ENCODE peak calls at places on chromosomes 16 and 17, in four cellular contexts. H is heart right ventricle, B is right atrium auricular region, R is foreskin fibroblast. P is an unnamed sample.

GRCh38 chr17:39653662-39654331 is 11.4 kb upstream of the TCAP start:
- DNase-seq in H (peak; percentile 57), B (no peak), R (peak; percentile 58), P (peak; percentile 69)

GRCh38 chr16:15482068-15482747 is 47.8 kb downstream of the BMERB1 start:
- DNase-seq in H (peak; percentile 58), B (no peak), R (peak; percentile 96), P (no peak)

GRCh38 chr16:10741844-10742243 is 1.8 kb upstream of the NUBP1 start:
- DNase-seq in H (peak; percentile 82), B (no peak), R (peak; percentile 58), P (no peak)

GRCh38 chr17:73521376-73521775 is 122.9 kb downstream of the SDK2 start:
- DNase-seq in H (no peak), B (no peak), R (no peak), P (no peak)

GRCh38 chr17:7852919-7853692 is 1.8 kb upstream of the TMEM88 start:
- DNase-seq in H (no peak), B (no peak), R (no peak), P (peak; percentile 45)

GRCh38 chr17:17661134-17661533 is 20.1 kb upstream of the RAI1 start:
- DNase-seq in H (no peak), B (no peak), R (no peak), P (no peak)

GRCh38 chr16:56669005-56669839 is at the start of gene MT1H:
- DNase-seq in H (no peak), B (no peak), R (no peak), P (no peak)

GRCh38 chr16:85523602-85524364 is 89.3 kb upstream of the GSE1 start:
- DNase-seq in H (peak; percentile 59), B (no peak), R (peak; percentile 47), P (no peak)

GRCh38 chr16:27568077-27568476 is 18.1 kb downstream of the KATNIP start:
- DNase-seq in H (no peak), B (no peak), R (no peak), P (no peak)

GRCh38 chr17:44044092-44044491 is 22.4 kb downstream of the LSM12 start:
- DNase-seq in H (no peak), B (no peak), R (peak; percentile 87), P (no peak)

GRCh38 chr16:78523212-78523995 is 423.9 kb downstream of the WWOX start:
- DNase-seq in H (no peak), B (no peak), R (no peak), P (no peak)

GRCh38 chr16:23055481-23055880 is 93.8 kb downstream of the USP31 start:
- DNase-seq in H (no peak), B (no peak), R (no peak), P (no peak)

GRCh38 chr17:73158133-73158532 is 6.7 kb upstream of the SSTR2 start:
- DNase-seq in H (no peak), B (no peak), R (no peak), P (no peak)

GRCh38 chr16:77540656-77541055 is 105.8 kb upstream of the ADAMTS18 start:
- DNase-seq in H (no peak), B (no peak), R (no peak), P (no peak)

GRCh38 chr16:86354641-86355040 is 155.7 kb upstream of the FOXF1 start:
- DNase-seq in H (no peak), B (no peak), R (peak; percentile 26), P (no peak)

GRCh38 chr17:21282231-21282630 is 2.3 kb upstream of the MAP2K3 start:
- DNase-seq in H (no peak), B (no peak), R (peak; percentile 98), P (no peak)

GRCh38 chr17:35766903-35767510 is 6.3 kb downstream of the C17orf50 start:
- DNase-seq in H (peak; percentile 44), B (no peak), R (peak; percentile 80), P (no peak)

GRCh38 chr16:29117631-29118030 is 132.8 kb downstream of the LAT start:
- DNase-seq in H (no peak), B (no peak), R (no peak), P (no peak)

GRCh38 chr17:63335818-63336217 is 110.3 kb downstream of the CYB561 start:
- DNase-seq in H (no peak), B (no peak), R (no peak), P (no peak)

GRCh38 chr17:2709173-2709661 is 2.3 kb downstream of the CLUH start:
- DNase-seq in H (no peak), B (no peak), R (peak; percentile 29), P (no peak)

GRCh38 chr16:51565149-51565548 is 414.1 kb upstream of the SALL1 start:
- DNase-seq in H (no peak), B (no peak), R (no peak), P (no peak)

GRCh38 chr16:17404903-17405691 is 65.7 kb downstream of the XYLT1 start:
- DNase-seq in H (peak; percentile 46), B (peak; percentile 90), R (peak; percentile 93), P (peak; percentile 66)

DNA sequence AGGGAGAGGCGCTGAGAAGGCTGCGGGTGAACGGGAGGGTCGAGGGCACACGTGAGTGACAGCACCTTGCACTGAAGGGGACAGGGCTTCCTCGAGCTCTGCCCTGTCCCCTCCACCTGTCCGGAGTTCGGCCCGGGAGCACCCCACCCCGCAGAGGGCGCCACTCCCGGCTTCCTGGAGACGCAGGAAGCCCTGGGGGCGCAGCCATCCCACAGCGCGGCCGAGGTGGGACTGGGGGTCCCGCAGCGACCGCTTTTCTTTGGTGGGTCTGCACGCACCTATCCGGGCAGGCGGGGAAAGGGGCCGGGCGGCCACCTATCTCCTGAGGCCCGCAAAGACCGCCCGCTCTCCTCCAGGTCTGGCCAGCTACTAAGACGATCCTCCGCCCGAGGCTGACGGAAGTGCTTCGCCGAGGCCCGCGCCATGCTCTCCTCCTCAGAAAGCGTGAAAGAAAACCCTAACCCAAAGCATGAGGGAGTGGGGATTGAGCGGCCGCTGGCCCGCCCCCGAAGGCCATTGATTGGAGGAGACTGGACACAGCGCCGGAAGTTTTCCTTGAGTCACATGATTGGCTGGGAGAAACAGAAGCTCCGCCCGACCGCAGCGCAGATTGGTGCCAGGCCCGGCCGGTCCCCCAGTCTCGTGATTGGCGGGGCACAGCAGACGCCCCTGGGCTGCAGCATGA is 34.4 kb downstream of the DDX19A start:
- DNase-seq in H (peak; percentile 97), B (peak; percentile 99), R (peak; percentile 99), P (peak; percentile 94)
- TF ChIP-seq CTCF in H (peak; percentile 41), B (no peak), R (no peak), P (peak; percentile 29)

GRCh38 chr17:29100296-29100695 is 57.4 kb downstream of the PIPOX start:
- DNase-seq in H (no peak), B (no peak), R (no peak), P (no peak)

GRCh38 chr17:29102046-29102445 is 59.1 kb downstream of the PIPOX start:
- DNase-seq in H (no peak), B (no peak), R (no peak), P (no peak)

GRCh38 chr17:29107084-29107483 is 64.1 kb downstream of the PIPOX start:
- DNase-seq in H (no peak), B (no peak), R (no peak), P (peak; percentile 71)

GRCh38 chr17:29102741-29103181 is 59.8 kb downstream of the PIPOX start:
- DNase-seq in H (peak; percentile 34), B (no peak), R (peak; percentile 71), P (no peak)

GRCh38 chr17:29103341-29103740 is 60.4 kb downstream of the PIPOX start:
- DNase-seq in H (no peak), B (no peak), R (no peak), P (no peak)
- TF ChIP-seq CTCF in H (no peak), B (no peak), R (no peak), P (no peak)

GRCh38 chr17:48066192-48066591 is 18.0 kb downstream of the NFE2L1 start:
- DNase-seq in H (no peak), B (no peak), R (no peak), P (no peak)

GRCh38 chr17:48067245-48067644 is 19.1 kb downstream of the NFE2L1 start:
- DNase-seq in H (no peak), B (no peak), R (no peak), P (no peak)

GRCh38 chr17:48062273-48062672 is 14.1 kb downstream of the NFE2L1 start:
- DNase-seq in H (no peak), B (no peak), R (no peak), P (no peak)

GRCh38 chr17:48066656-48067055 is 18.5 kb downstream of the NFE2L1 start:
- DNase-seq in H (no peak), B (no peak), R (no peak), P (no peak)

DNA sequence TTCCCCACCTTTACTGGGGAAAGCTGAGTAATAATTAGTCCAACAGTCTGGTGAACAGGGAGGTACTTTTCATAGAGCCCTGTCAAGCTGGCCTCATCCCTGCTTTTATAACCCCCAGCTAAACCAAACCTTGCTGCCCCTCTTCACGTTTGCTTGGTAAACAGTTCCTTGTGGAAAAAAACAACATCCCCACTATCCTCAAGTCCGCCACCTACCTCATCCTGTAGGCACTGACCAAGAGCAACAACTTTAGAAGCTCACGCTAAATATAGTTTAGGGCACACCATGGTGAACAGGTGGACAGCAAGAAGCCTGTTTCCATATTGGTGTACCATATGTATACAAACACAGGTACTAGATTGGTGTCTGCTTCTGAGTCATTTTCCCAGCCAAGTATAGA is 16.5 kb downstream of the NFE2L1 start:
- DNase-seq in H (no peak), B (no peak), R (no peak), P (no peak)
- TF ChIP-seq CTCF in H (no peak), B (no peak), R (no peak), P (no peak)

DNA sequence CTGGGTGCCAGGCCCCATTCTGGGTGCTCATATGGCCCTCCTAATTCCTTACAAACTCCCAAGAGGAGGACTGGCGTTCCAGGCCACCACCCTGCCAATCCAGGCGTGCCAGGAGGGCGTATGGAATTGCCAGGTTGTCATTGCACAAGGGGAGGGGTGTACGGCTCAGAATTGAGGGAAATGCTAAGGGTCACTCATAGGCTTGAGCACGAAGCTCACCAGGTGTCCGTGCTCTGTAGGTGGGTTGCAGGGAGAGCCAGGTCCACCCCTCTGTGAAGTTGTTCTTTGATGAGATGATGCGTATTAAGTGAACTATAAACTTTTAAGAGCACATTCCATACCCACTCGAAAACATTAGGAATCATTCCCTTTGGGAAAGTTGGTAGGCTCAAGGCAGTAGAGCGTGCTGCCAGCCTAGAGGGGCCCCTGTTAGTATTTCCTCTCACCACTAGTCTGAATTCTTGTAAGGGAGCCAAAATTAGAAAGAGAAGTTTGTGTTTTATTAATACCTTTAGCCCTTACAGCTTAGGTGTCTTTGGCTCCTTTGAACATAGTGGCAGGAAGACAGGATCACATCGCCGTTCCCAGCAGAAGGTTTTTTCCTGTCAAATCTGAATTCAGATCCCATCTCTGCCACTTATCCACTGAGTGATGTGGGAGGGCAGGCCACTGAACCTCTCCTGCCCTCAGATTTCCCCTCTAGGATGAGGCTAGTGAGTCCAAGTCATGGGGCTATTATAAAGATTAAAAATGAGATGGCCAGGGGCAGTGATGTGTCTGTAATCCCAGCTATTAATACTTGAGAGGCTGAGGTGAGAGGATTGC is 38.7 kb upstream of the NFAT5 start:
- DNase-seq in H (no peak), B (no peak), R (no peak), P (no peak)
- TF ChIP-seq CTCF in H (no peak), B (no peak), R (no peak), P (no peak)

DNA sequence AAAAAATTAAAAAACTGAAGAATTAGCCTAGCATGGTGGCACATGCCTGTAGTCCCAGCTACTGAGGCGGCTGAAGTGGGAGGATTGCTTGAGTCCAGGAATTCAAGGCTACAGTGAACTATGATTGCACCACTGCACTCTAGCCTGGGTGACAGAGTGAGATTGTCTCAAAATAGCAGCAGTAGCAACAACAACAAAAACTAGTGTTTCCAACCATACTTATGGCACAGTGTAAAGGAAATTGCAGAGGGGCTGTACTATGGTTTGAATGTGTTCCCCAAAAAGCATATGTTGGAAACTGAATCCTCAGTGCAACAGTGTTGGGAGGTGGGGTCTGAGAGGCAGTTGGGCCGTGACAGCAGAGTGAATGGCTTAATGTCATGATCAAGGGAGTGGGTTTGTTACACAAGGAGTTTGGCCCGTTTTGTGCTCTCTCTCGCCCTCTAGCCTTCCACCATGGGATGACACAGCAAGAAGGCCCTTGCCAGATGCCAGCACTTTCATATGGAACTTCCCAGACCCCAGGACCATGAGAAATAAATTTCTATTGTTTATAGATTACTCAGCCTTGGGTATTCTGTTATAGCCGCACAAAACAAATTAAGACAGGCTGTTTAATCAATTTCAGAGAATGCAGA is 70.0 kb downstream of the PGS1 start:
- DNase-seq in H (no peak), B (no peak), R (no peak), P (no peak)
- TF ChIP-seq CTCF in H (no peak), B (no peak), R (peak; percentile 6), P (peak; percentile 50)